ENCODE peak calls at places on chromosomes 13 and 19, in four cellular contexts. One of them, this sample, is unnamed.

GRCh38 chr19:39060130-39060529 is 24.0 kb upstream of the ACP7 start:
- DNase-seq in endodermal cell: no peak
- DNase-seq in neural progenitor cell: no peak
- DNase-seq in hippocampal formation: no peak
- DNase-seq in this sample: no peak

GRCh38 chr19:44598880-44599279 is 14.5 kb upstream of the IGSF23 start:
- DNase-seq in endodermal cell: no peak
- DNase-seq in hippocampal formation: no peak
- DNase-seq in neural progenitor cell: no peak
- DNase-seq in this sample: no peak

GRCh38 chr19:14565765-14566711 is 5.8 kb downstream of the NDUFB7 start:
- DNase-seq in endodermal cell: no peak
- DNase-seq in neural progenitor cell: no peak
- DNase-seq in hippocampal formation: no peak
- DNase-seq in this sample: no peak

GRCh38 chr13:39815345-39816111 is 160.1 kb downstream of the COG6 start:
- DNase-seq in endodermal cell: no peak
- DNase-seq in hippocampal formation: no peak
- DNase-seq in neural progenitor cell: no peak
- DNase-seq in this sample: no peak

GRCh38 chr13:46738055-46738454 is 58.9 kb downstream of the ESD start:
- DNase-seq in neural progenitor cell: no peak
- DNase-seq in hippocampal formation: no peak
- DNase-seq in endodermal cell: no peak
- DNase-seq in this sample: no peak

GRCh38 chr13:56886398-56886797 is 254.3 kb upstream of the PRR20A start:
- DNase-seq in hippocampal formation: no peak
- DNase-seq in endodermal cell: no peak
- DNase-seq in neural progenitor cell: no peak
- DNase-seq in this sample: no peak

GRCh38 chr19:35995655-35995993 is 636 bp downstream of the SDHAF1 start:
- DNase-seq in endodermal cell: peak
- DNase-seq in neural progenitor cell: peak
- DNase-seq in hippocampal formation: no peak
- DNase-seq in this sample: no peak

GRCh38 chr19:1130801-1131717 is 27.3 kb downstream of the GPX4 start:
- DNase-seq in hippocampal formation: no peak
- DNase-seq in neural progenitor cell: no peak
- DNase-seq in endodermal cell: no peak
- DNase-seq in this sample: no peak

GRCh38 chr13:82634946-82635345 is 1247.3 kb downstream of the SLITRK1 start:
- DNase-seq in neural progenitor cell: no peak
- DNase-seq in endodermal cell: no peak
- DNase-seq in hippocampal formation: no peak
- DNase-seq in this sample: no peak

GRCh38 chr19:6378036-6378435 is 2.3 kb upstream of the PSPN start:
- DNase-seq in hippocampal formation: no peak
- DNase-seq in endodermal cell: peak
- DNase-seq in neural progenitor cell: peak
- DNase-seq in this sample: no peak

GRCh38 chr13:97306646-97307045 is 84.5 kb downstream of the MBNL2 start:
- DNase-seq in hippocampal formation: no peak
- DNase-seq in neural progenitor cell: no peak
- DNase-seq in endodermal cell: no peak
- DNase-seq in this sample: no peak

GRCh38 chr19:50537769-50538230 is 24.1 kb upstream of the ASPDH start:
- DNase-seq in endodermal cell: peak
- DNase-seq in neural progenitor cell: peak
- DNase-seq in hippocampal formation: peak
- DNase-seq in this sample: peak

GRCh38 chr19:39409886-39410619 is 2.4 kb upstream of the PLEKHG2 start:
- DNase-seq in hippocampal formation: no peak
- DNase-seq in neural progenitor cell: peak
- DNase-seq in endodermal cell: no peak
- DNase-seq in this sample: no peak

GRCh38 chr13:65307056-65307455 is 1923.1 kb downstream of the PCDH9 start:
- DNase-seq in neural progenitor cell: no peak
- DNase-seq in hippocampal formation: no peak
- DNase-seq in endodermal cell: no peak
- DNase-seq in this sample: no peak

GRCh38 chr13:67080351-67080750 is 149.8 kb downstream of the PCDH9 start:
- DNase-seq in hippocampal formation: no peak
- DNase-seq in endodermal cell: no peak
- DNase-seq in neural progenitor cell: no peak
- DNase-seq in this sample: no peak

GRCh38 chr19:45306522-45307027 is 16.1 kb downstream of the CKM start:
- DNase-seq in endodermal cell: peak
- DNase-seq in neural progenitor cell: no peak
- DNase-seq in hippocampal formation: no peak
- DNase-seq in this sample: no peak

GRCh38 chr19:38411041-38411712 is 8.3 kb downstream of the FAM98C start:
- DNase-seq in hippocampal formation: no peak
- DNase-seq in neural progenitor cell: no peak
- DNase-seq in endodermal cell: no peak
- DNase-seq in this sample: no peak

GRCh38 chr13:110989331-110989730 is 74.5 kb upstream of the ANKRD10 start:
- DNase-seq in hippocampal formation: no peak
- DNase-seq in endodermal cell: no peak
- DNase-seq in neural progenitor cell: no peak
- DNase-seq in this sample: peak

GRCh38 chr19:37699057-37699456 is 20.5 kb downstream of the ZNF607 start:
- DNase-seq in hippocampal formation: no peak
- DNase-seq in endodermal cell: no peak
- DNase-seq in neural progenitor cell: no peak
- DNase-seq in this sample: no peak

GRCh38 chr13:113542751-113543424 is 41.7 kb upstream of the TFDP1 start:
- DNase-seq in endodermal cell: no peak
- DNase-seq in neural progenitor cell: peak
- DNase-seq in hippocampal formation: no peak
- DNase-seq in this sample: no peak

GRCh38 chr13:83884141-83884540 is 1.9 kb upstream of the SLITRK1 start:
- DNase-seq in endodermal cell: no peak
- DNase-seq in hippocampal formation: no peak
- DNase-seq in neural progenitor cell: no peak
- DNase-seq in this sample: no peak

GRCh38 chr13:73849292-73849691 is 284.9 kb downstream of the KLF12 start:
- DNase-seq in endodermal cell: peak
- DNase-seq in hippocampal formation: no peak
- DNase-seq in neural progenitor cell: peak
- DNase-seq in this sample: peak

GRCh38 chr19:48102870-48103751 is 7.5 kb downstream of the PLA2G4C start:
- DNase-seq in neural progenitor cell: peak
- DNase-seq in endodermal cell: peak
- DNase-seq in hippocampal formation: no peak
- DNase-seq in this sample: no peak

GRCh38 chr19:42313096-42313839 is at the start of gene TMEM145:
- DNase-seq in endodermal cell: peak
- DNase-seq in hippocampal formation: no peak
- DNase-seq in neural progenitor cell: peak
- DNase-seq in this sample: no peak

GRCh38 chr19:29815231-29815630 is 3.4 kb downstream of the CCNE1 start:
- DNase-seq in endodermal cell: no peak
- DNase-seq in hippocampal formation: no peak
- DNase-seq in neural progenitor cell: no peak
- DNase-seq in this sample: no peak

GRCh38 chr19:55005684-55006488 is 32.2 kb downstream of the GP6 start:
- DNase-seq in hippocampal formation: peak
- DNase-seq in endodermal cell: peak
- DNase-seq in neural progenitor cell: peak
- DNase-seq in this sample: peak